ENCODE peak calls at places on chromosome 3, in ten cellular contexts. N is stomach; T is SW480; L is astrocyte of the spinal cord; G is AG08396; W is T47D; O is NCI-H748 treated with DMSO at 0.1 percent for 48 hours; A is activated CD4-positive, alpha-beta T cell treated with anti-CD3 and anti-CD28 coated beads for 48 hours; V is NCI-H1092 treated with DMSO at 0.1 percent for 48 hours; R is anterior cingulate cortex. Y is an unnamed sample.

GRCh38 chr3:49121244-49121671 is 635 bp upstream of the USP19 start:
- DNase-seq in G (no peak), L (no peak), T (peak), R (no peak), O (no peak), W (no peak), V (no peak), N (no peak), A (no peak), Y (no peak)

GRCh38 chr3:171095063-171095462 is 68.5 kb upstream of the SLC2A2 start:
- DNase-seq in N (no peak), R (no peak), V (peak), G (no peak), W (no peak), O (no peak), T (no peak), A (no peak), L (no peak), Y (no peak)

GRCh38 chr3:72996473-72997333 is at the start of gene PPP4R2:
- DNase-seq in V (peak), A (peak), L (peak), N (peak), G (peak), R (peak), W (peak), O (peak), T (peak), Y (peak)

GRCh38 chr3:158961497-158961896 is 159.6 kb downstream of the MFSD1 start:
- DNase-seq in G (no peak), R (no peak), V (no peak), L (no peak), N (no peak), W (no peak), T (no peak), O (no peak), A (no peak), Y (no peak)

GRCh38 chr3:24562874-24563273 is 68.2 kb upstream of the THRB start:
- DNase-seq in G (no peak), V (no peak), A (no peak), L (no peak), O (no peak), R (no peak), N (no peak), T (no peak), W (no peak), Y (no peak)

GRCh38 chr3:171219258-171219657 is 192.7 kb upstream of the SLC2A2 start:
- DNase-seq in L (no peak), W (no peak), A (no peak), N (no peak), T (no peak), R (no peak), O (no peak), G (no peak), V (no peak), Y (no peak)

GRCh38 chr3:11724615-11725339 is 81.1 kb upstream of the VGLL4 start:
- DNase-seq in N (no peak), T (no peak), L (no peak), A (peak), W (no peak), V (no peak), G (no peak), R (no peak), O (no peak), Y (no peak)

GRCh38 chr3:155019576-155019975 is 60.5 kb upstream of the MME start:
- DNase-seq in R (no peak), W (no peak), N (no peak), G (peak), O (no peak), A (no peak), V (no peak), L (no peak), T (no peak), Y (no peak)

GRCh38 chr3:111961461-111962269 is 17.2 kb upstream of the ABHD10 start:
- DNase-seq in R (no peak), L (no peak), T (no peak), A (no peak), N (no peak), G (no peak), O (no peak), V (no peak), W (no peak), Y (no peak)

GRCh38 chr3:172153335-172153861 is 114.0 kb downstream of the FNDC3B start:
- DNase-seq in G (peak), V (no peak), L (peak), W (peak), R (peak), O (no peak), A (peak), T (peak), N (peak), Y (peak)

GRCh38 chr3:71099997-71100719 is 483.4 kb downstream of the FOXP1 start:
- DNase-seq in G (no peak), N (no peak), T (no peak), O (no peak), L (no peak), V (no peak), R (no peak), A (no peak), W (no peak), Y (no peak)

GRCh38 chr3:194082596-194083220 is 53.2 kb upstream of the HES1 start:
- DNase-seq in W (no peak), V (no peak), L (no peak), A (no peak), G (no peak), R (no peak), N (no peak), T (no peak), O (no peak), Y (no peak)

GRCh38 chr3:53216723-53217122 is 39.1 kb downstream of the TKT start:
- DNase-seq in L (no peak), W (no peak), O (no peak), R (no peak), V (no peak), T (no peak), A (no peak), G (no peak), N (no peak), Y (no peak)

GRCh38 chr3:131081224-131081623 is 54.5 kb downstream of the NEK11 start:
- DNase-seq in R (no peak), A (no peak), W (no peak), V (no peak), T (no peak), G (no peak), L (peak), N (no peak), O (no peak), Y (no peak)

GRCh38 chr3:170033489-170033888 is 4.3 kb upstream of the GPR160 start:
- DNase-seq in A (peak), T (no peak), G (no peak), L (no peak), O (no peak), W (peak), R (no peak), V (no peak), N (no peak), Y (no peak)

GRCh38 chr3:147705626-147706025 is 296.5 kb downstream of the ZIC1 start:
- DNase-seq in R (no peak), T (no peak), L (no peak), A (no peak), G (no peak), O (no peak), N (no peak), V (no peak), W (no peak), Y (no peak)

GRCh38 chr3:184952671-184953070 is 140.7 kb downstream of the VPS8 start:
- DNase-seq in L (no peak), G (peak), R (no peak), T (no peak), V (no peak), A (no peak), O (no peak), W (no peak), N (no peak), Y (no peak)

GRCh38 chr3:113607219-113607596 is 74.9 kb downstream of the SIDT1 start:
- DNase-seq in V (no peak), O (no peak), T (no peak), W (no peak), A (no peak), N (no peak), R (no peak), L (no peak), G (no peak), Y (no peak)

GRCh38 chr3:115713247-115713646 is 89.9 kb downstream of the GAP43 start:
- DNase-seq in L (peak), G (no peak), W (no peak), N (peak), O (peak), V (peak), T (no peak), R (peak), A (no peak), Y (no peak)

GRCh38 chr3:117622130-117622841 is 912.7 kb downstream of the TUSC7 start:
- DNase-seq in G (peak), W (no peak), N (no peak), L (peak), T (no peak), V (peak), O (no peak), A (no peak), R (no peak), Y (peak)

GRCh38 chr3:64639022-64639421 is 48.8 kb downstream of the ADAMTS9 start:
- DNase-seq in N (no peak), L (no peak), G (no peak), T (no peak), V (peak), W (no peak), O (no peak), A (no peak), R (no peak), Y (no peak)

GRCh38 chr3:34890247-34890646 is 749.1 kb upstream of the ARPP21 start:
- DNase-seq in G (no peak), R (no peak), O (no peak), L (no peak), N (no peak), V (no peak), T (no peak), W (no peak), A (no peak), Y (no peak)

GRCh38 chr3:129942296-129942695 is 32.2 kb upstream of the TRH start:
- DNase-seq in L (peak), V (peak), O (peak), T (peak), A (peak), N (peak), W (peak), R (peak), G (peak), Y (no peak)

GRCh38 chr3:129560931-129561594 is 18.1 kb downstream of the H1-8 start:
- DNase-seq in T (no peak), O (no peak), A (no peak), G (peak), V (peak), N (peak), R (no peak), L (peak), W (no peak), Y (no peak)

GRCh38 chr3:11059090-11059798 is 66.7 kb downstream of the SLC6A1 start:
- DNase-seq in G (peak), N (no peak), L (peak), O (peak), A (peak), T (peak), V (peak), W (peak), R (peak), Y (peak)

GRCh38 chr3:13204177-13204581 is 130.9 kb upstream of the IQSEC1 start:
- DNase-seq in G (no peak), W (no peak), N (no peak), V (no peak), A (peak), T (no peak), L (no peak), R (no peak), O (no peak), Y (no peak)

GRCh38 chr3:14133188-14133800 is 8.4 kb downstream of the TMEM43 start:
- DNase-seq in G (no peak), V (no peak), W (no peak), A (no peak), R (no peak), O (no peak), N (no peak), L (no peak), T (peak), Y (no peak)

GRCh38 chr3:141387446-141388030 is 19.2 kb downstream of the ZBTB38 start:
- DNase-seq in A (no peak), N (no peak), R (no peak), L (no peak), V (peak), G (no peak), O (no peak), T (no peak), W (no peak), Y (no peak)

GRCh38 chr3:107184375-107184774 is 192.9 kb upstream of the CCDC54 start:
- DNase-seq in V (no peak), A (no peak), T (no peak), R (no peak), W (no peak), O (no peak), G (no peak), N (no peak), L (no peak), Y (no peak)

GRCh38 chr3:102207173-102207572 is 227.6 kb upstream of the ZPLD1 start:
- DNase-seq in V (no peak), R (no peak), L (peak), N (no peak), G (no peak), A (no peak), T (no peak), W (no peak), O (no peak), Y (no peak)

GRCh38 chr3:12875857-12876451 is 34.6 kb upstream of the RPL32 start:
- DNase-seq in T (no peak), N (peak), L (no peak), R (no peak), O (no peak), A (peak), V (no peak), W (no peak), G (peak), Y (no peak)

GRCh38 chr3:105157766-105158085 is 209.0 kb upstream of the ALCAM start:
- DNase-seq in N (no peak), W (no peak), R (no peak), T (no peak), O (no peak), A (no peak), G (no peak), L (no peak), V (no peak), Y (no peak)

GRCh38 chr3:170961616-170962400 is 53.4 kb upstream of the EIF5A2 start:
- DNase-seq in N (no peak), R (peak), O (peak), T (peak), L (peak), A (no peak), V (peak), W (peak), G (peak), Y (no peak)

GRCh38 chr3:150344079-150344478 is 64.0 kb upstream of the TSC22D2 start:
- DNase-seq in G (no peak), N (no peak), V (no peak), L (no peak), W (no peak), R (no peak), T (no peak), O (no peak), A (no peak), Y (no peak)

GRCh38 chr3:72899349-72899765 is 11.5 kb downstream of the GXYLT2 start:
- DNase-seq in G (no peak), V (no peak), W (no peak), O (no peak), R (no peak), N (no peak), L (peak), A (no peak), T (no peak), Y (no peak)

GRCh38 chr3:156811092-156811862 is 14.9 kb upstream of the LEKR1 start:
- DNase-seq in N (no peak), R (no peak), O (no peak), T (peak), G (no peak), W (no peak), A (no peak), L (peak), V (no peak), Y (peak)

GRCh38 chr3:195889843-195890407 is 18.4 kb downstream of the TNK2 start:
- DNase-seq in A (no peak), G (no peak), N (no peak), V (no peak), L (no peak), W (no peak), T (no peak), O (no peak), R (peak), Y (no peak)

Y was measured in keratinocyte.